ENCODE peak calls at places on chromosomes 16 and 17, in nine cellular contexts. P is NCI-H1092 treated with DMSO at 0.1 percent for 48 hours; R is H9; M is osteocyte; I is lung microvascular endothelial cell; X is AML-193; J is stimulated activated CD4-positive, alpha-beta T cell treated with anti-CD3 and anti-CD28 coated beads, Interleukin-4, amount 100 ng/mL, for 4 hours; Q is tibial artery; O is nephron progenitor cell. W is an unnamed sample.

GRCh38 chr17:43556292-43556691 is 10.2 kb upstream of the ETV4 start:
- DNase-seq in X (peak; percentile 82), I (no peak), J (no peak), R (no peak), M (no peak), P (no peak), Q (peak; percentile 77), O (peak; percentile 36), W (no peak)

GRCh38 chr16:28276301-28276700 is 16.0 kb upstream of the SBK1 start:
- DNase-seq in I (no peak), J (no peak), Q (no peak), M (no peak), P (no peak), O (no peak), X (no peak), R (no peak), W (no peak)

GRCh38 chr17:79995691-79996090 is 40.0 kb downstream of the TBC1D16 start:
- DNase-seq in P (no peak), M (no peak), R (no peak), I (no peak), X (no peak), O (no peak), J (no peak), Q (no peak), W (no peak)

GRCh38 chr17:57260325-57261083 is 4.2 kb downstream of the MSI2 start:
- DNase-seq in Q (no peak), X (no peak), O (no peak), M (no peak), I (no peak), J (no peak), R (no peak), P (no peak), W (no peak)

GRCh38 chr17:49746791-49747490 is 17.0 kb downstream of the FAM117A start:
- DNase-seq in X (no peak), M (no peak), O (no peak), Q (no peak), J (no peak), R (no peak), P (no peak), I (no peak), W (no peak)

GRCh38 chr16:49970818-49971431 is 54.1 kb upstream of the CNEP1R1 start:
- DNase-seq in J (no peak), I (no peak), R (no peak), P (no peak), X (no peak), Q (no peak), M (no peak), O (no peak), W (no peak)

GRCh38 chr17:62619413-62620155 is 7.9 kb upstream of the MRC2 start:
- DNase-seq in Q (no peak), X (no peak), P (no peak), I (no peak), M (no peak), O (no peak), R (peak; percentile 35), J (no peak), W (no peak)

GRCh38 chr17:46769531-46770438 is 48.7 kb downstream of the WNT3 start:
- DNase-seq in J (no peak), Q (peak; percentile 60), R (peak; percentile 43), O (no peak), P (no peak), M (no peak), X (no peak), I (peak; percentile 21), W (no peak)

GRCh38 chr16:19835989-19836421 is 48.6 kb downstream of the GPRC5B start:
- DNase-seq in J (no peak), M (no peak), R (no peak), P (no peak), X (no peak), Q (no peak), I (no peak), O (no peak), W (no peak)

GRCh38 chr16:89646270-89646669 is 11.2 kb downstream of the CHMP1A start:
- DNase-seq in P (no peak), R (no peak), J (no peak), Q (no peak), I (no peak), X (no peak), O (no peak), M (no peak), W (no peak)

GRCh38 chr16:11672206-11673090 is 4.2 kb downstream of the SNN start:
- DNase-seq in M (no peak), O (no peak), I (peak; percentile 41), R (no peak), X (peak; percentile 40), P (no peak), J (no peak), Q (no peak), W (no peak)

GRCh38 chr17:77834170-77835115 is 124.1 kb upstream of the TNRC6C start:
- DNase-seq in P (no peak), I (peak; percentile 30), Q (peak; percentile 92), X (peak; percentile 52), O (no peak), M (no peak), J (peak; percentile 64), R (peak; percentile 84), W (no peak)

GRCh38 chr17:29722411-29723198 is 99.9 kb upstream of the CORO6 start:
- DNase-seq in M (no peak), Q (no peak), I (peak; percentile 42), R (no peak), J (peak; percentile 35), O (no peak), P (no peak), X (peak; percentile 99), W (no peak)

GRCh38 chr16:47940466-47940865 is 215.3 kb downstream of the ABCC12 start:
- DNase-seq in J (no peak), O (no peak), I (no peak), X (no peak), Q (no peak), P (no peak), M (no peak), R (no peak), W (no peak)

GRCh38 chr17:72778161-72779151 is 314.0 kb downstream of the SLC39A11 start:
- DNase-seq in J (no peak), R (no peak), O (no peak), P (no peak), Q (no peak), X (no peak), M (no peak), I (no peak), W (no peak)

GRCh38 chr16:11637320-11637719 is 30.9 kb upstream of the SNN start:
- DNase-seq in J (no peak), P (no peak), Q (no peak), R (peak; percentile 34), M (no peak), O (no peak), X (no peak), I (no peak), W (no peak)

GRCh38 chr16:50644730-50645129 is 36.4 kb downstream of the SNX20 start:
- DNase-seq in Q (peak; percentile 76), X (peak; percentile 6), P (no peak), M (no peak), R (peak; percentile 54), I (no peak), J (peak; percentile 29), O (no peak), W (no peak)

GRCh38 chr17:1362964-1363363 is 37.1 kb downstream of the YWHAE start:
- DNase-seq in X (peak; percentile 65), P (no peak), O (no peak), M (no peak), I (no peak), R (no peak), J (no peak), Q (no peak), W (no peak)

GRCh38 chr17:68198931-68199836 is 48.7 kb upstream of the AMZ2 start:
- DNase-seq in O (peak; percentile 52), P (no peak), Q (no peak), M (no peak), J (no peak), R (peak; percentile 74), X (no peak), I (peak; percentile 17), W (no peak)

GRCh38 chr17:50520483-50520882 is 12.1 kb upstream of the EPN3 start:
- DNase-seq in R (no peak), O (no peak), I (no peak), Q (no peak), X (no peak), J (no peak), P (no peak), M (no peak), W (no peak)

GRCh38 chr16:73047536-73048291 is at the start of gene ZFHX3:
- DNase-seq in I (peak; percentile 73), P (peak; percentile 64), Q (peak; percentile 89), J (peak; percentile 22), R (peak; percentile 83), M (no peak), X (no peak), O (peak; percentile 78), W (no peak)

GRCh38 chr16:26382607-26383006 is 684.1 kb upstream of the C16orf82 start:
- DNase-seq in P (peak; percentile 55), Q (no peak), X (no peak), R (no peak), O (no peak), J (no peak), M (no peak), I (no peak), W (no peak)

GRCh38 chr16:2237076-2237551 is 870 bp downstream of the DNASE1L2 start:
- DNase-seq in O (no peak), Q (no peak), R (no peak), X (no peak), P (no peak), J (no peak), M (no peak), I (no peak), W (no peak)

GRCh38 chr17:5019475-5019956 is 15.7 kb downstream of the SLC52A1 start:
- DNase-seq in R (no peak), O (no peak), P (no peak), Q (no peak), M (no peak), J (peak; percentile 57), I (no peak), X (no peak), W (no peak)

GRCh38 chr16:84685210-84685609 is 14.6 kb upstream of the USP10 start:
- DNase-seq in M (no peak), I (no peak), R (no peak), Q (peak; percentile 16), X (no peak), P (no peak), J (no peak), O (no peak), W (no peak)

GRCh38 chr16:67628216-67628615 is 16.7 kb upstream of the CARMIL2 start:
- DNase-seq in J (no peak), Q (no peak), R (no peak), M (no peak), P (no peak), O (no peak), I (no peak), X (no peak), W (no peak)

GRCh38 chr17:7838291-7839075 is 4.5 kb downstream of the KDM6B start:
- DNase-seq in R (peak; percentile 78), X (peak; percentile 50), J (peak; percentile 62), I (peak; percentile 39), Q (peak; percentile 62), M (no peak), P (no peak), O (peak; percentile 52), W (no peak)

GRCh38 chr16:89365044-89365467 is 125.3 kb downstream of the ANKRD11 start:
- DNase-seq in X (peak; percentile 14), Q (no peak), P (no peak), M (no peak), I (no peak), O (no peak), J (no peak), R (no peak), W (no peak)

GRCh38 chr16:20268409-20268808 is 58.9 kb downstream of the GP2 start:
- DNase-seq in J (no peak), O (no peak), P (no peak), X (no peak), R (no peak), I (no peak), Q (no peak), M (no peak), W (no peak)

GRCh38 chr16:426115-426905 is 861 bp downstream of the RAB11FIP3 start:
- DNase-seq in M (no peak), R (no peak), O (peak; percentile 38), Q (peak; percentile 68), J (no peak), P (no peak), X (no peak), I (peak; percentile 32), W (no peak)

GRCh38 chr17:5355416-5356129 is 63.9 kb downstream of the NUP88 start:
- DNase-seq in P (no peak), Q (no peak), J (no peak), R (no peak), M (no peak), I (no peak), X (no peak), O (no peak), W (no peak)

W was measured in type B pancreatic cell.